ENCODE peak calls at places on chromosomes 2 and 18, in seven cellular contexts. K, Z, H, P, F, N and R are unnamed samples.

GRCh38 chr18:11733031-11733430 is 44.0 kb downstream of the GNAL start:
- DNase-seq in F (peak), P (peak), H (peak), N (peak), K (peak), Z (peak), R (peak)

GRCh38 chr2:8121826-8122505 is 559.9 kb upstream of the ID2 start:
- DNase-seq in N (no peak), Z (no peak), H (peak), K (no peak), F (no peak), P (no peak), R (no peak)

GRCh38 chr2:10934308-10934978 is 22.7 kb downstream of the KCNF1 start:
- DNase-seq in F (no peak), P (no peak), K (no peak), N (peak), Z (no peak), H (no peak), R (no peak)

GRCh38 chr2:101508636-101509035 is 33.7 kb upstream of the RFX8 start:
- DNase-seq in H (no peak), K (no peak), P (no peak), F (no peak), Z (no peak), N (no peak), R (no peak)

GRCh38 chr2:205682239-205683021 is at the start of gene NRP2:
- DNase-seq in P (peak), N (peak), H (peak), K (peak), Z (peak), F (peak), R (peak)

GRCh38 chr2:3034396-3034795 is 343.2 kb downstream of the EIPR1 start:
- DNase-seq in Z (no peak), F (no peak), P (no peak), H (no peak), K (no peak), N (peak), R (no peak)

GRCh38 chr18:50638623-50639398 is 78.9 kb downstream of the MAPK4 start:
- DNase-seq in H (no peak), Z (no peak), P (no peak), F (no peak), K (peak), N (peak), R (no peak)

GRCh38 chr2:46416280-46416679 is 63.1 kb upstream of the TMEM247 start:
- DNase-seq in Z (no peak), P (no peak), H (no peak), K (no peak), N (no peak), F (no peak), R (no peak)

GRCh38 chr2:37389984-37390765 is 45.7 kb downstream of the QPCT start:
- DNase-seq in K (peak), H (peak), F (peak), N (peak), Z (no peak), P (peak), R (no peak)

GRCh38 chr2:227890495-227891079 is 19.2 kb downstream of the DAW1 start:
- DNase-seq in F (peak), H (peak), Z (no peak), K (peak), N (peak), P (peak), R (no peak)

GRCh38 chr2:44951124-44951523 is 9.6 kb downstream of the SIX3 start:
- DNase-seq in Z (no peak), F (no peak), H (no peak), N (no peak), K (no peak), P (no peak), R (peak)

GRCh38 chr2:36339819-36340218 is 15.8 kb upstream of the CRIM1 start:
- DNase-seq in F (no peak), H (peak), N (no peak), Z (no peak), P (no peak), K (no peak), R (no peak)

GRCh38 chr2:176177580-176178270 is 10.7 kb upstream of the HOXD1 start:
- DNase-seq in K (no peak), F (no peak), N (no peak), P (no peak), H (peak), Z (peak), R (no peak)

GRCh38 chr2:237227190-237227988 is 141.7 kb downstream of the COPS8 start:
- DNase-seq in P (peak), H (peak), F (no peak), Z (no peak), K (no peak), N (no peak), R (no peak)

GRCh38 chr2:238278626-238279323 is 9.6 kb downstream of the PER2 start:
- DNase-seq in N (peak), Z (no peak), K (peak), F (no peak), H (no peak), P (no peak), R (peak)